ENCODE peak calls at places on chromosomes 2 and 18, in four cellular contexts. One of them, this sample, is unnamed.

GRCh38 chr2:234669611-234670010 is 172.7 kb upstream of the ARL4C start:
- DNase-seq in K562: no peak
- DNase-seq in IMR-90: no peak
- DNase-seq in keratinocyte: no peak
- DNase-seq in this sample: no peak

GRCh38 chr2:183564726-183565125 is 440.5 kb downstream of the NUP35 start:
- DNase-seq in K562: no peak
- DNase-seq in IMR-90: no peak
- DNase-seq in keratinocyte: no peak
- DNase-seq in this sample: no peak

GRCh38 chr2:160228141-160228963 is 28.3 kb upstream of the ITGB6 start:
- DNase-seq in K562: no peak
- DNase-seq in IMR-90: peak; percentile 87
- DNase-seq in keratinocyte: no peak
- DNase-seq in this sample: peak; percentile 84

GRCh38 chr18:24630346-24630880 is 170.0 kb downstream of the HRH4 start:
- DNase-seq in K562: no peak
- DNase-seq in IMR-90: no peak
- DNase-seq in keratinocyte: no peak
- DNase-seq in this sample: no peak

GRCh38 chr2:45300026-45300750 is 290.9 kb upstream of the SIX2 start:
- DNase-seq in K562: no peak
- DNase-seq in IMR-90: no peak
- DNase-seq in keratinocyte: no peak
- DNase-seq in this sample: peak; percentile 43

GRCh38 chr2:48248251-48248933 is 281.6 kb upstream of the STON1 start:
- DNase-seq in K562: no peak
- DNase-seq in IMR-90: peak; percentile 94
- DNase-seq in keratinocyte: peak; percentile 54
- DNase-seq in this sample: peak; percentile 88

GRCh38 chr2:86331391-86331790 is 6.0 kb downstream of the REEP1 start:
- DNase-seq in K562: no peak
- DNase-seq in IMR-90: no peak
- DNase-seq in keratinocyte: no peak
- DNase-seq in this sample: no peak

GRCh38 chr18:55489034-55489741 is 98.8 kb downstream of the TCF4 start:
- DNase-seq in K562: no peak
- DNase-seq in IMR-90: peak; percentile 16
- DNase-seq in keratinocyte: no peak
- DNase-seq in this sample: no peak

GRCh38 chr2:128639693-128640092 is 321.0 kb upstream of the HS6ST1 start:
- DNase-seq in K562: no peak
- DNase-seq in IMR-90: no peak
- DNase-seq in keratinocyte: no peak
- DNase-seq in this sample: no peak

GRCh38 chr18:10274327-10274726 is 180.1 kb upstream of the APCDD1 start:
- DNase-seq in K562: no peak
- DNase-seq in IMR-90: peak; percentile 38
- DNase-seq in keratinocyte: no peak
- DNase-seq in this sample: no peak

GRCh38 chr2:109135572-109136185 is 6.7 kb downstream of the SH3RF3 start:
- DNase-seq in K562: no peak
- DNase-seq in IMR-90: no peak
- DNase-seq in keratinocyte: no peak
- DNase-seq in this sample: peak; percentile 49

GRCh38 chr2:126662623-126663022 is 6.7 kb downstream of the GYPC start:
- DNase-seq in K562: no peak
- DNase-seq in IMR-90: no peak
- DNase-seq in keratinocyte: no peak
- DNase-seq in this sample: no peak

GRCh38 chr2:190615555-190616200 is 33.2 kb upstream of the NAB1 start:
- DNase-seq in K562: no peak
- DNase-seq in IMR-90: no peak
- DNase-seq in keratinocyte: no peak
- DNase-seq in this sample: no peak

GRCh38 chr2:233443511-233444183 is 89.4 kb downstream of the DGKD start:
- DNase-seq in K562: peak; percentile 76
- DNase-seq in IMR-90: peak; percentile 83
- DNase-seq in keratinocyte: peak; percentile 32
- DNase-seq in this sample: peak; percentile 82

GRCh38 chr18:60020107-60020925 is 120.5 kb downstream of the PMAIP1 start:
- DNase-seq in K562: no peak
- DNase-seq in IMR-90: peak; percentile 26
- DNase-seq in keratinocyte: no peak
- DNase-seq in this sample: no peak

GRCh38 chr2:102226171-102226570 is 39.3 kb downstream of the IL1RL2 start:
- DNase-seq in K562: no peak
- DNase-seq in IMR-90: no peak
- DNase-seq in keratinocyte: no peak
- DNase-seq in this sample: peak; percentile 15

GRCh38 chr2:161166538-161167409 is 6.5 kb downstream of the TANK start:
- DNase-seq in K562: no peak
- DNase-seq in IMR-90: peak; percentile 35
- DNase-seq in keratinocyte: peak; percentile 60
- DNase-seq in this sample: no peak

GRCh38 chr2:120810639-120811038 is 75.0 kb downstream of the GLI2 start:
- DNase-seq in K562: no peak
- DNase-seq in IMR-90: no peak
- DNase-seq in keratinocyte: no peak
- DNase-seq in this sample: no peak
- H3K9me1 ChIP-seq in K562: no peaks in the 10 kb centered on the region
- H3K9me1 ChIP-seq in IMR-90: peaks cover 30% of the 10 kb centered on the region
- H3K9me1 ChIP-seq in keratinocyte: no peaks in the 10 kb centered on the region
- H3K9me1 ChIP-seq in this sample: no peaks in the 10 kb centered on the region

DNA sequence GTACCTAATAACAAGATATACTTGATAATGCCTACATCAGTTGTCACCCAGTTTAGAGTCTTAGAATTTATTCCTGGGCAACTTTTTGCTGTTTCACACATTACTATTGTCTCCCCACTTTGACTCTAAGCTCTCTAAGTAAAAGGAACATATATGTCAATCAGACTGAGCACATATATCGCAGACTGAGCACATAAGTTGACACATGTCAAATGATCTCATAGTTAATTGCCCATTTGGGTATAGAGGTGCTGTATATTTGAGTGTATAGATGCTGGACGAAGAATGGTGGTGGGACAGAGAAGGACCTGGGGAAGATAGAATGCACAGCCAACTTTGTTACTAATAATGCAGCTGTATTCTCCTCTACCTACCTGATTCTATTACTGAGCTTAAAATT is 746.0 kb upstream of the CDH2 start:
- DNase-seq in K562: no peak
- DNase-seq in IMR-90: no peak
- DNase-seq in keratinocyte: no peak
- DNase-seq in this sample: no peak
- H3K9me1 ChIP-seq in K562: no peaks in the 10 kb centered on the region
- H3K9me1 ChIP-seq in IMR-90: no peaks in the 10 kb centered on the region
- H3K9me1 ChIP-seq in keratinocyte: no peaks in the 10 kb centered on the region
- H3K9me1 ChIP-seq in this sample: no peaks in the 10 kb centered on the region

GRCh38 chr18:32425466-32425865 is 45.2 kb downstream of the GAREM1 start:
- DNase-seq in K562: no peak
- DNase-seq in IMR-90: peak; percentile 60
- DNase-seq in keratinocyte: no peak
- DNase-seq in this sample: peak; percentile 3
- H3K9me1 ChIP-seq in K562: no peaks in the 10 kb centered on the region
- H3K9me1 ChIP-seq in IMR-90: no peaks in the 10 kb centered on the region
- H3K9me1 ChIP-seq in keratinocyte: no peaks in the 10 kb centered on the region
- H3K9me1 ChIP-seq in this sample: no peaks in the 10 kb centered on the region

DNA sequence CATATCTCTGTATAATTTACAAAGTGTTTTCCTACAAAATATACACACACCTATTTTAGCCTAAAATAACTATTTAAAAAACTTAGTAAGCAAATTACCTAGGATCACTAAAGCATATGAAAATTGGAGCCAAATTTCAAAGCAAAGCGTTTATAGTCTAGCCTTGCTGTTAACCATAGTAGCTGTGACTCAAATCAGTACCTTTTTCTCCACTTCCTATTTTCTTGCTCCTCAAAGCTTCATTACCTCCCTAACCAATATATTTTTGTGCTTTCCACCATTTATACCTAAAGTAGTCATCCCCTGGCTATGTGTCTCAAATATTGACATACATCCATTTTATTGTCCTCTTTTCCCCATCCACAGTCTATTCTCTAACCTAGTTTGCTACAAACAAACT is 73.1 kb downstream of the ERBB4 start:
- DNase-seq in K562: no peak
- DNase-seq in IMR-90: no peak
- DNase-seq in keratinocyte: no peak
- DNase-seq in this sample: no peak
- H3K9me1 ChIP-seq in K562: no peaks in the 10 kb centered on the region
- H3K9me1 ChIP-seq in IMR-90: no peaks in the 10 kb centered on the region
- H3K9me1 ChIP-seq in keratinocyte: no peaks in the 10 kb centered on the region
- H3K9me1 ChIP-seq in this sample: no peaks in the 10 kb centered on the region

GRCh38 chr2:165455940-165456479 is 13.5 kb upstream of the CSRNP3 start:
- DNase-seq in K562: no peak
- DNase-seq in IMR-90: no peak
- DNase-seq in keratinocyte: no peak
- DNase-seq in this sample: no peak
- H3K9me1 ChIP-seq in K562: no peaks in the 10 kb centered on the region
- H3K9me1 ChIP-seq in IMR-90: no peaks in the 10 kb centered on the region
- H3K9me1 ChIP-seq in keratinocyte: no peaks in the 10 kb centered on the region
- H3K9me1 ChIP-seq in this sample: no peaks in the 10 kb centered on the region

DNA sequence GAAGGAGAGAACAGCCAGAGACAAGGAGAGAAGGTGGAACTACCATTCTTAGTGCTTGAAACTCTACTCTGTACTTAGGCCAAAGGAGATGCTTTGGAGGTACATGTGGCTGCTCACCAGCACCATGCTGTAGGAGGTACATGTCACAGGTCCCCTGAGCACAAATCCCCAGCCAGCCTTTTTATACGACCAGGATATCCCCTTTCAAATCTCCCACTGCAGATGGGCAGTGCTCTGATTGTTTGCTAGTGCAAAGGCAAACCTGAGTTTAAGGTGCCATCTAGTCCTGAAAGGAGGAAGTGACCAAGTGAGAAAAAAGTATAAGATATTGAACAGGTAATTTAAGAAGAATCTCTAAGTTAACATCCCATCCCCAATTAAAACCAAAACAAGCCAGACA is 17.1 kb upstream of the TTC21B start:
- DNase-seq in K562: no peak
- DNase-seq in IMR-90: no peak
- DNase-seq in keratinocyte: no peak
- DNase-seq in this sample: no peak
- H3K9me1 ChIP-seq in K562: no peaks in the 10 kb centered on the region
- H3K9me1 ChIP-seq in IMR-90: no peaks in the 10 kb centered on the region
- H3K9me1 ChIP-seq in keratinocyte: no peaks in the 10 kb centered on the region
- H3K9me1 ChIP-seq in this sample: no peaks in the 10 kb centered on the region

GRCh38 chr2:177466337-177467195 is 74.0 kb downstream of the AGPS start:
- DNase-seq in K562: no peak
- DNase-seq in IMR-90: peak; percentile 3
- DNase-seq in keratinocyte: no peak
- DNase-seq in this sample: no peak
- H3K9me1 ChIP-seq in K562: no peaks in the 10 kb centered on the region
- H3K9me1 ChIP-seq in IMR-90: peaks cover 5% of the 10 kb centered on the region
- H3K9me1 ChIP-seq in keratinocyte: no peaks in the 10 kb centered on the region
- H3K9me1 ChIP-seq in this sample: no peaks in the 10 kb centered on the region